ENCODE peak calls at places on chromosomes 7 and 10, in seven cellular contexts. R is Karpas-422, V is GM23248, Z is fibroblast of lung, S is heart left ventricle, J is thoracic aorta, X is stomach. A is an unnamed sample. For H3K4me1, the result is how much of the 10 kb centered on the place peaks cover.

GRCh38 chr10:78688221-78688944 is 380.4 kb upstream of the ZMIZ1 start:
- DNase-seq in R (no peak), V (no peak), X (no peak), Z (no peak), S (no peak), J (no peak), A (no peak)

GRCh38 chr10:71213761-71214440 is 1.5 kb downstream of the UNC5B start:
- DNase-seq in Z (peak), S (peak), X (no peak), R (no peak), J (no peak), V (peak), A (no peak)

GRCh38 chr10:50335397-50335796 is 84.1 kb upstream of the ASAH2 start:
- DNase-seq in X (no peak), V (no peak), R (no peak), S (no peak), Z (no peak), J (no peak), A (no peak)

GRCh38 chr10:34504534-34504933 is 310.6 kb downstream of the PARD3 start:
- DNase-seq in S (no peak), Z (peak), X (peak), J (no peak), V (peak), R (no peak), A (no peak)

GRCh38 chr10:28442375-28442774 is 90.5 kb upstream of the WAC start:
- DNase-seq in X (no peak), V (no peak), Z (no peak), J (no peak), R (no peak), S (no peak), A (no peak)

GRCh38 chr7:105775580-105775979 is 100.8 kb downstream of the ATXN7L1 start:
- DNase-seq in V (peak), R (no peak), S (no peak), Z (no peak), J (no peak), X (no peak), A (no peak)

GRCh38 chr10:86367339-86367951 is 850 bp upstream of the GRID1 start:
- DNase-seq in S (no peak), Z (no peak), X (no peak), J (no peak), V (peak), R (no peak), A (no peak)

GRCh38 chr10:133356549-133356948 is 1.3 kb downstream of the FUOM start:
- DNase-seq in S (no peak), X (no peak), J (no peak), Z (no peak), V (no peak), R (no peak), A (no peak)

GRCh38 chr7:45178241-45179225 is 20.9 kb downstream of the RAMP3 start:
- DNase-seq in R (peak), X (no peak), Z (no peak), J (no peak), S (no peak), V (peak), A (no peak)

GRCh38 chr10:44752451-44753441 is 158.4 kb upstream of the TMEM72 start:
- DNase-seq in X (no peak), R (no peak), Z (peak), S (no peak), J (no peak), V (peak), A (no peak)

GRCh38 chr10:99521474-99522077 is 11.2 kb upstream of the NKX2-3 start:
- DNase-seq in V (no peak), R (no peak), X (no peak), S (no peak), Z (no peak), J (no peak), A (no peak)

GRCh38 chr10:100664509-100664908 is 80.9 kb upstream of the PAX2 start:
- DNase-seq in R (no peak), V (no peak), S (no peak), J (no peak), Z (no peak), X (no peak), A (no peak)

GRCh38 chr10:32105782-32106382 is 49.7 kb upstream of the KIF5B start:
- DNase-seq in Z (no peak), R (no peak), S (no peak), X (no peak), V (no peak), J (no peak), A (no peak)

GRCh38 chr7:55247466-55247865 is 117.7 kb upstream of the LANCL2 start:
- DNase-seq in J (no peak), R (no peak), X (no peak), V (peak), Z (peak), S (no peak), A (no peak)

GRCh38 chr7:92608380-92609322 is 18.5 kb upstream of the FAM133B start:
- DNase-seq in Z (no peak), R (no peak), S (no peak), V (no peak), X (no peak), J (no peak), A (peak)

GRCh38 chr10:105597297-105597696 is 956.2 kb downstream of the SORCS3 start:
- DNase-seq in Z (peak), J (no peak), R (no peak), X (no peak), V (no peak), S (no peak), A (no peak)

GRCh38 chr10:21757601-21757901 is 223.5 kb downstream of the MLLT10 start:
- DNase-seq in J (no peak), R (no peak), V (no peak), S (no peak), Z (peak), X (no peak), A (no peak)

GRCh38 chr7:98456851-98457250 is 56.0 kb upstream of the BAIAP2L1 start:
- DNase-seq in Z (no peak), S (no peak), R (no peak), V (no peak), J (no peak), X (no peak), A (no peak)

GRCh38 chr10:82319558-82319957 is 444.6 kb downstream of the NRG3 start:
- DNase-seq in X (no peak), R (no peak), J (no peak), S (no peak), V (no peak), Z (no peak), A (no peak)

GRCh38 chr7:85896531-85896930 is 709.7 kb upstream of the SEMA3D start:
- DNase-seq in Z (no peak), J (no peak), R (no peak), S (no peak), X (no peak), V (no peak), A (no peak)

GRCh38 chr10:103543617-103544525 is 50.4 kb downstream of the NEURL1 start:
- DNase-seq in R (no peak), V (no peak), Z (no peak), S (no peak), X (peak), J (no peak), A (no peak)

GRCh38 chr10:89505606-89506005 is 29.8 kb downstream of the SLC16A12 start:
- DNase-seq in X (no peak), J (no peak), R (no peak), Z (no peak), V (no peak), S (peak), A (no peak)

GRCh38 chr10:73590881-73591577 is at the start of gene USP54:
- DNase-seq in R (no peak), S (peak), J (no peak), Z (peak), X (no peak), V (peak), A (no peak)

GRCh38 chr7:20596653-20597052 is 18.8 kb upstream of the ABCB5 start:
- DNase-seq in J (no peak), X (no peak), R (no peak), Z (peak), V (peak), S (no peak), A (no peak)

GRCh38 chr7:2736411-2736914 is 48.5 kb downstream of the AMZ1 start:
- DNase-seq in J (no peak), V (no peak), X (peak), S (no peak), R (peak), Z (no peak), A (no peak)

GRCh38 chr7:99249985-99250575 is 22.6 kb upstream of the MYH16 start:
- DNase-seq in X (no peak), J (no peak), Z (no peak), V (no peak), R (no peak), S (no peak), A (no peak)

GRCh38 chr10:97889461-97890265 is 40.0 kb downstream of the GOLGA7B start:
- DNase-seq in V (peak), S (no peak), J (no peak), R (no peak), Z (peak), X (no peak), A (peak)

GRCh38 chr10:47033541-47034270 is 122.5 kb downstream of the PTPN20 start:
- DNase-seq in X (no peak), S (no peak), J (no peak), R (no peak), V (no peak), Z (no peak), A (no peak)

GRCh38 chr7:5423844-5424688 is 432 bp upstream of the TNRC18 start:
- DNase-seq in R (peak), S (peak), Z (peak), J (peak), V (peak), X (peak), A (peak)

GRCh38 chr7:45146531-45147379 is 10.8 kb upstream of the RAMP3 start:
- DNase-seq in V (no peak), S (no peak), X (no peak), Z (no peak), J (no peak), R (no peak), A (no peak)

GRCh38 chr7:134186022-134186421 is 58.9 kb downstream of the LRGUK start:
- DNase-seq in R (no peak), Z (peak), J (no peak), V (peak), S (no peak), X (no peak), A (no peak)

GRCh38 chr10:79347894-79348639 is 798 bp downstream of the PPIF start:
- DNase-seq in X (peak), V (peak), J (no peak), R (peak), Z (peak), S (peak), A (peak)

GRCh38 chr7:38215115-38215514 is 37.1 kb downstream of the STARD3NL start:
- DNase-seq in S (no peak), R (no peak), J (no peak), X (no peak), V (peak), Z (no peak), A (no peak)

GRCh38 chr10:49359349-49360231 is 36.3 kb downstream of the DRGX start:
- DNase-seq in R (no peak), X (no peak), S (peak), Z (peak), J (no peak), V (peak), A (no peak)

GRCh38 chr7:111091623-111092370 is 870 bp downstream of the LRRN3 start:
- DNase-seq in R (no peak), Z (no peak), J (no peak), X (no peak), V (no peak), S (no peak), A (no peak)

GRCh38 chr7:111090834-111091233 is at the start of gene LRRN3:
- DNase-seq in J (no peak), X (no peak), S (peak), R (no peak), V (peak), Z (peak), A (peak)

GRCh38 chr7:111092406-111093160 is 1.7 kb downstream of the LRRN3 start:
- DNase-seq in Z (no peak), X (no peak), J (no peak), R (no peak), S (no peak), V (no peak), A (no peak)

GRCh38 chr7:111096997-111097396 is 6.1 kb downstream of the LRRN3 start:
- DNase-seq in V (no peak), Z (no peak), R (no peak), J (no peak), X (no peak), S (no peak), A (no peak)

GRCh38 chr7:111094387-111094786 is 3.5 kb downstream of the LRRN3 start:
- DNase-seq in S (no peak), Z (no peak), X (no peak), R (no peak), J (no peak), V (no peak), A (no peak)
- H3K4me1 ChIP-seq in S (under half), Z (under half), X (under half), R (under half), J (under half), V (under half), A (under half)

GRCh38 chr7:113921363-113921762 is 2.6 kb upstream of the PPP1R3A start:
- DNase-seq in S (no peak), R (no peak), X (no peak), V (no peak), Z (no peak), J (no peak), A (no peak)

GRCh38 chr7:113918946-113919345 is at the start of gene PPP1R3A:
- DNase-seq in S (no peak), R (peak), X (no peak), J (no peak), V (no peak), Z (no peak), A (no peak)

GRCh38 chr7:113922049-113922448 is 3.2 kb upstream of the PPP1R3A start:
- DNase-seq in X (no peak), S (no peak), V (no peak), J (no peak), Z (no peak), R (no peak), A (no peak)

GRCh38 chr7:113915991-113916390 is 2.8 kb downstream of the PPP1R3A start:
- DNase-seq in X (no peak), R (no peak), J (no peak), S (no peak), Z (no peak), V (no peak), A (no peak)

GRCh38 chr7:113917840-113918239 is 969 bp downstream of the PPP1R3A start:
- DNase-seq in Z (no peak), V (no peak), R (no peak), S (no peak), X (no peak), J (no peak), A (no peak)
- H3K4me3 ChIP-seq in Z (no peak), V (no peak), R (no peak), S (peak), X (no peak), J (no peak), A (no peak)

DNA sequence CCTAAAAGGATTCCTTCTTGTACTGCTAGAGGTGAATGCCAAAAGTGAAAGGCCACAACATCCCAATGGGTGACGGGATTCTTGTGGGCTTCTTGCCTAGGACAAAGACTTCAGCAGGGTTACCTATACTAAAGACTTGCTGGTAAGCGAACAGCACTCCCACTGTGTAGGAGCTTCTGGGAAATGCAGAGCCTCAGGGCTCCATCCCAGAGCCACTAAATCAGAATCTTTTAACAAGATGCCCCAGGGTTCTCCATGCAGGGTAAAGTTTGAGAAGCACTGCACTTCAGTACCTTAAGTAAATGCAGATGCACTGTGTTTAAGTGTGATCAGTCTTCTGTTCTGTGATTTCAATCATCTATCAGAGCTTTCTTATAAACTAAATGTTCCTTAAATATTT is 266.9 kb upstream of the KLF14 start:
- DNase-seq in S (no peak), R (no peak), Z (no peak), J (no peak), X (no peak), V (no peak), A (no peak)
- H3K4me1 ChIP-seq in S (under half), R (half or more), Z (under half), J (half or more), X (half or more), V (under half), A (under half)

GRCh38 chr7:116502201-116503096 is 2.9 kb downstream of the CAV2 start:
- DNase-seq in R (no peak), V (no peak), X (no peak), J (no peak), S (no peak), Z (no peak), A (no peak)
- H3K4me3 ChIP-seq in R (no peak), V (peak), X (no peak), J (peak), S (peak), Z (no peak), A (peak)

GRCh38 chr7:322708-323111 is 32.7 kb downstream of the FOXL3 start:
- DNase-seq in S (no peak), J (no peak), Z (no peak), V (no peak), X (no peak), R (no peak), A (no peak)

GRCh38 chr7:319267-319661 is 29.3 kb downstream of the FOXL3 start:
- DNase-seq in R (no peak), J (no peak), V (no peak), S (no peak), Z (no peak), X (no peak), A (no peak)

GRCh38 chr7:322111-322671 is 32.2 kb downstream of the FOXL3 start:
- DNase-seq in R (peak), J (no peak), S (peak), X (peak), V (peak), Z (peak), A (peak)

GRCh38 chr7:318476-319266 is 28.7 kb downstream of the FOXL3 start:
- DNase-seq in J (no peak), S (no peak), Z (no peak), V (no peak), R (no peak), X (peak), A (no peak)

DNA sequence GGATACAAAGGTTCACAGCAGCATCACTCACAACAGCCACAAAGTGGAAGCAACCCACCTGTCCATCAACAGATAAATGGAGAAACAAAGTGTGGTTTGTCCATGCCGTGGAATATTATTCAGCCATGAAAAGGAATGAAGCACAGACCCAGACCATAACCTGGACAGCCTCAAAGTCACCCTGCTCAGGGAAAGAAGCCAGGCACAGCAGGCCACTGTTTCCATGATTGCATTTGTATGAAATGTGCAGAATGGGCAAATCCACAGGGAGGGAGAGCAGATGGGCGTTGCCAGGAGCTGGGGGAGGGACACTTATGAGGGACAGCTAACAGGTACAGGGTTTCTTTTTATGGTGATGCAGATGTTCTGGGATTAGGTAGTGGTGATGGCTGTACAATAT is 30.3 kb downstream of the FOXL3 start:
- DNase-seq in R (no peak), V (no peak), X (no peak), Z (no peak), J (no peak), S (no peak), A (no peak)
- H3K4me1 ChIP-seq in R (under half), V (under half), X (under half), Z (under half), J (under half), S (under half), A (under half)

DNA sequence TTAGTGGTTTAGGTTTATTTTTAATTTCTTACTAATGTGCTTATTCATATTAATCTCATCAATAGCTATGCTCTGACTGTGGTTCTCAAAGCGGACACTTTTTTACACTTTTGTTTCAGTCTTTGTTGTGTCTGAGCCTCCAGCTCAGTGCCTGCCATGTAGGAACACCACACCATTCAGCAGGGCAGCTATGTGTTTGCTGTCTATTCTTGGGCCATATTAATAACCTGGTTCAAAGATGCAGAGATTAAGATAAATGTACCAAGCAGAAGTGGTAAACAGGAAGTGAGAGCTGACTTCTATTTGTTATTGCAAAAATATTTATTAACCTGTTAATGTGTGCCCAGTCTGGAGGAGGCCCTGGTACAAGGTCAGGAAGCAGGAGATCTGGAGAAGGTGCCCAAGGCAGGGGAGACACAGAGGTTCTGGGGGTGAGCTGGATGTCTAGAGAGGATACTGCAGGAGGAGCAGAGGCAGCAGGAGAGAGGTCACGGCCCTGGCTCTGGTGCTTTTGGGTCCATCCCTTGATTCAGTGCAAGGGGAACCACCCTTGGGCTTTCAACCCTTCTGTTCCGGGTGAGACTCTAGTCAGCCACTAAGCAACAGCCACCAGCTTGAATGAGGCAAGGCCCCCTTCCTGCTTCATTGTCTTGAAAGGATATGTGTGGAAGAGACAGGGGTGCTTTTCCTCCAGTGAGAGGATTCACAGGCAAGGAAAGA is 1.9 kb downstream of the TBXAS1 start:
- DNase-seq in J (no peak), S (no peak), R (peak), Z (no peak), X (no peak), V (no peak), A (no peak)
- H3K4me3 ChIP-seq in J (peak), S (peak), R (no peak), Z (no peak), X (peak), V (no peak), A (no peak)

DNA sequence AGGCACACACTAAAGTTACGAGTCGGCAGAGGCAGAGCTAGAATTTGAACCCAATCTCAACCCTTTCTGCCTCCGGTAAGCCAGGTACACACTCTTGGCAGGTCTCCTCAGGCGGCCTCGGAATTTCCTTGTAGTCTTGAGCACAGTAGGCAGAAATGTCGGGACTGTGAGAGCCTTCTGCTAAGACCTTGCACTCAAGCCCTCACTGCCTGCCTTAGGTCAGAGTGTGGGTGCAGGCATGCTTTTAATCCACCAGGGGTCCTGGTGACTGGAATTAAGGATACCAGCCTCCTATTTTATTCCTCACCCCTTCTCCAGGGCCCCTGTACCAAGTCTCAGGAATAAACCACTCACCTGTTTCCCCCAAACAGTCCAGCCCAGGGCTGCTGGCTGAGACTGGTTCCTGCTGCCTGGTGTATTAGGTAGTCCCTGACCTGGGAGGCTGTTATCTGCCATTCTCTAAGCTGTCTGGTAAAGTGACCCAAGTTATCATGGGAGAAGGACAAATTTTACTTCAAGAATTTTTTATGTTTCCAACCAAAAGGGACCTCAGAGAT is 855 bp downstream of the ATP6V1F start:
- DNase-seq in J (no peak), R (peak), Z (peak), V (peak), S (no peak), X (peak), A (no peak)
- H3K4me1 ChIP-seq in J (under half), R (under half), Z (under half), V (under half), S (under half), X (half or more), A (under half)

A was measured in upper lobe of left lung.